ENCODE peak calls at places on chromosomes 11 and 22, in eight cellular contexts. One of them, this sample, is unnamed.

GRCh38 chr11:132228756-132229325 is 858.4 kb downstream of the NTM start:
- DNase-seq in K562: no peak
- DNase-seq in CD14-positive monocyte: no peak
- DNase-seq in SK-N-SH: no peak
- DNase-seq in uterus: no peak
- DNase-seq in fibroblast of villous mesenchyme: no peak
- DNase-seq in adrenal gland: no peak
- DNase-seq in ovary: no peak
- DNase-seq in this sample: no peak

GRCh38 chr11:83726316-83726715 is 440.1 kb upstream of the CCDC90B start:
- DNase-seq in K562: no peak
- DNase-seq in CD14-positive monocyte: no peak
- DNase-seq in adrenal gland: no peak
- DNase-seq in SK-N-SH: no peak
- DNase-seq in uterus: no peak
- DNase-seq in ovary: no peak
- DNase-seq in fibroblast of villous mesenchyme: no peak
- DNase-seq in this sample: no peak

GRCh38 chr11:6576471-6577373 is 26.7 kb downstream of the RRP8 start:
- DNase-seq in adrenal gland: peak; percentile 73
- DNase-seq in fibroblast of villous mesenchyme: peak; percentile 31
- DNase-seq in K562: no peak
- DNase-seq in SK-N-SH: peak; percentile 56
- DNase-seq in CD14-positive monocyte: no peak
- DNase-seq in ovary: peak; percentile 77
- DNase-seq in uterus: peak; percentile 46
- DNase-seq in this sample: peak; percentile 83

GRCh38 chr11:31005202-31005601 is 364.3 kb downstream of the DCDC1 start:
- DNase-seq in ovary: no peak
- DNase-seq in SK-N-SH: no peak
- DNase-seq in K562: no peak
- DNase-seq in CD14-positive monocyte: no peak
- DNase-seq in fibroblast of villous mesenchyme: no peak
- DNase-seq in uterus: no peak
- DNase-seq in adrenal gland: no peak
- DNase-seq in this sample: no peak

GRCh38 chr22:17724241-17724640 is 50.0 kb downstream of the BID start:
- DNase-seq in uterus: no peak
- DNase-seq in K562: no peak
- DNase-seq in adrenal gland: peak; percentile 35
- DNase-seq in fibroblast of villous mesenchyme: no peak
- DNase-seq in CD14-positive monocyte: no peak
- DNase-seq in SK-N-SH: no peak
- DNase-seq in ovary: no peak
- DNase-seq in this sample: no peak

GRCh38 chr11:130804306-130805077 is 111.8 kb downstream of the SNX19 start:
- DNase-seq in ovary: no peak
- DNase-seq in CD14-positive monocyte: no peak
- DNase-seq in adrenal gland: no peak
- DNase-seq in SK-N-SH: no peak
- DNase-seq in uterus: no peak
- DNase-seq in K562: no peak
- DNase-seq in fibroblast of villous mesenchyme: no peak
- DNase-seq in this sample: no peak

GRCh38 chr11:5151713-5152153 is 2.8 kb downstream of the OR52A1 start:
- DNase-seq in uterus: no peak
- DNase-seq in fibroblast of villous mesenchyme: no peak
- DNase-seq in CD14-positive monocyte: no peak
- DNase-seq in adrenal gland: no peak
- DNase-seq in ovary: no peak
- DNase-seq in K562: peak; percentile 49
- DNase-seq in SK-N-SH: no peak
- DNase-seq in this sample: no peak

GRCh38 chr11:7487360-7487759 is 2.1 kb downstream of the OLFML1 start:
- DNase-seq in fibroblast of villous mesenchyme: no peak
- DNase-seq in adrenal gland: no peak
- DNase-seq in uterus: no peak
- DNase-seq in CD14-positive monocyte: no peak
- DNase-seq in SK-N-SH: no peak
- DNase-seq in K562: no peak
- DNase-seq in ovary: no peak
- DNase-seq in this sample: no peak

GRCh38 chr11:1557904-1558831 is 13.9 kb downstream of the DUSP8 start:
- DNase-seq in uterus: peak; percentile 80
- DNase-seq in fibroblast of villous mesenchyme: peak; percentile 81
- DNase-seq in SK-N-SH: no peak
- DNase-seq in K562: no peak
- DNase-seq in ovary: no peak
- DNase-seq in adrenal gland: peak; percentile 86
- DNase-seq in CD14-positive monocyte: no peak
- DNase-seq in this sample: no peak

GRCh38 chr22:10778296-10778814 is 4749.6 kb upstream of the OR11H1 start:
- DNase-seq in CD14-positive monocyte: no peak
- DNase-seq in adrenal gland: no peak
- DNase-seq in fibroblast of villous mesenchyme: no peak
- DNase-seq in SK-N-SH: no peak
- DNase-seq in ovary: no peak
- DNase-seq in uterus: no peak
- DNase-seq in K562: peak; percentile 9
- DNase-seq in this sample: no peak

GRCh38 chr11:83303358-83303757 is 17.2 kb upstream of the CCDC90B start:
- DNase-seq in K562: no peak
- DNase-seq in CD14-positive monocyte: no peak
- DNase-seq in adrenal gland: no peak
- DNase-seq in ovary: no peak
- DNase-seq in SK-N-SH: no peak
- DNase-seq in uterus: no peak
- DNase-seq in fibroblast of villous mesenchyme: no peak
- DNase-seq in this sample: no peak

GRCh38 chr11:10916674-10917073 is 58.8 kb upstream of the ZBED5 start:
- DNase-seq in ovary: no peak
- DNase-seq in CD14-positive monocyte: peak; percentile 58
- DNase-seq in SK-N-SH: no peak
- DNase-seq in adrenal gland: no peak
- DNase-seq in fibroblast of villous mesenchyme: peak; percentile 55
- DNase-seq in uterus: no peak
- DNase-seq in K562: no peak
- DNase-seq in this sample: no peak

GRCh38 chr11:57638811-57639320 is 10.8 kb downstream of the YPEL4 start:
- DNase-seq in CD14-positive monocyte: no peak
- DNase-seq in uterus: no peak
- DNase-seq in ovary: peak; percentile 40
- DNase-seq in fibroblast of villous mesenchyme: no peak
- DNase-seq in K562: no peak
- DNase-seq in SK-N-SH: peak; percentile 56
- DNase-seq in adrenal gland: no peak
- DNase-seq in this sample: no peak
- TF ChIP-seq CTCF in CD14-positive monocyte: no peak
- TF ChIP-seq CTCF in uterus: no peak
- TF ChIP-seq CTCF in ovary: no peak
- TF ChIP-seq CTCF in fibroblast of villous mesenchyme: no peak
- TF ChIP-seq CTCF in K562: no peak
- TF ChIP-seq CTCF in SK-N-SH: peak; percentile 18
- TF ChIP-seq CTCF in adrenal gland: no peak
- TF ChIP-seq CTCF in this sample: no peak

DNA sequence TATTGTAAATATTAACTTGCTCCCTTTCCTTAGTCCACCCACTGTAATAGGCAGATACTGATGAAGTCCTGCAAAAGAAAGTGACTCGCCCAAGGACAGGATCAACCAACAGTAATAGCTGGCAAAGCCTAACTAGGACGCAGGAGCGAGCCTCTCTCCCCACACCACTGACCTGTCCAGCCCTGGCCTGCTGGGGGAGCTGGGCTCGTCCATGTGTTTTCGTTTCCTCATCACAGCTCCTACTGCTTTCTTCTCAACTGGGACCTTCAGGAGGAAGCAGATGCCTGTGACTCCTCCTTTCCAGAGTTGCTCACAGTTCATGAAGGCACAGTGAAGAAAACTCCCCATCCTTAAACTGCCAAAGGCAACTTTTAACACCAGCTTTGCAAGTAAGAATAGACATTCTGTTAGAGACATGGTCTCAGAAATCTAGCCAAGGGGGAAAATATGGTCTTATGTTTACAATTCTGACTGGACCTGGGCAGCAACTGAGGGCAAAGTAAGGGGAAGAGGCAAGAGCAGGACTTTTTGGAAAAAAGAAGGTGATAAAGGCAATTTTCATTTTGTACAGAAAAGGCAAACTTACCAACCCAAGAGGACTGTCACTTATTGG is 11.6 kb upstream of the GPHA2 start:
- DNase-seq in ovary: no peak
- DNase-seq in fibroblast of villous mesenchyme: peak; percentile 16
- DNase-seq in CD14-positive monocyte: no peak
- DNase-seq in uterus: no peak
- DNase-seq in SK-N-SH: no peak
- DNase-seq in K562: peak; percentile 33
- DNase-seq in adrenal gland: no peak
- DNase-seq in this sample: no peak
- TF ChIP-seq CTCF in ovary: no peak
- TF ChIP-seq CTCF in fibroblast of villous mesenchyme: peak; percentile 28
- TF ChIP-seq CTCF in CD14-positive monocyte: no peak
- TF ChIP-seq CTCF in uterus: no peak
- TF ChIP-seq CTCF in SK-N-SH: no peak
- TF ChIP-seq CTCF in K562: peak; percentile 39
- TF ChIP-seq CTCF in adrenal gland: no peak
- TF ChIP-seq CTCF in this sample: no peak

GRCh38 chr11:67538823-67539505 is 15.7 kb upstream of the CABP2 start:
- DNase-seq in uterus: no peak
- DNase-seq in SK-N-SH: no peak
- DNase-seq in adrenal gland: no peak
- DNase-seq in CD14-positive monocyte: no peak
- DNase-seq in fibroblast of villous mesenchyme: no peak
- DNase-seq in ovary: no peak
- DNase-seq in K562: no peak
- DNase-seq in this sample: no peak

GRCh38 chr11:67539588-67539987 is 16.3 kb upstream of the CABP2 start:
- DNase-seq in CD14-positive monocyte: no peak
- DNase-seq in adrenal gland: no peak
- DNase-seq in uterus: no peak
- DNase-seq in ovary: no peak
- DNase-seq in fibroblast of villous mesenchyme: no peak
- DNase-seq in K562: peak; percentile 59
- DNase-seq in SK-N-SH: no peak
- DNase-seq in this sample: no peak

GRCh38 chr11:67542971-67543370 is 19.7 kb upstream of the CABP2 start:
- DNase-seq in CD14-positive monocyte: no peak
- DNase-seq in K562: no peak
- DNase-seq in SK-N-SH: no peak
- DNase-seq in ovary: no peak
- DNase-seq in uterus: no peak
- DNase-seq in adrenal gland: no peak
- DNase-seq in fibroblast of villous mesenchyme: no peak
- DNase-seq in this sample: no peak

GRCh38 chr11:67542169-67542568 is 18.9 kb upstream of the CABP2 start:
- DNase-seq in CD14-positive monocyte: no peak
- DNase-seq in K562: no peak
- DNase-seq in fibroblast of villous mesenchyme: no peak
- DNase-seq in SK-N-SH: no peak
- DNase-seq in uterus: no peak
- DNase-seq in ovary: no peak
- DNase-seq in adrenal gland: no peak
- DNase-seq in this sample: no peak

DNA sequence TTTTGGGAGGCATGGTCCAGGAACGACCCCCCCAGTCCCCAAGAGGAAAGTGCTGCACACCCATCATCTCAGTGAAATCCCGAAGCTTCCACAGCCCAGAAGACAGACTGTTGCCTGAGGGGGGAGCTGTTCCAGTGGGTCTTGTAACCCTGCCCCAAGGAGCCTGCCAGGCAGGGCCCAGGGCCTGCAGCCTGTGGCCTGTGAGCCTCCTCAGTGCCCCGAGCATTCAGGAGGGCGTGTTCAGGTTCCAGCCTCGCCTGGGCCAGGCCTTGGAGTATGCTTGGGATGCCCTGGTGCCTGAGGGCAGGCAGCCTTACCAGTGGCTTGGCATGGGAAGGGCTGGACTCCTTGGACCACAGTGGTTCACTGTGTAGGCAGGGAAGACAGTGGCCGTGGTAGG is 18.0 kb upstream of the CABP2 start:
- DNase-seq in SK-N-SH: no peak
- DNase-seq in uterus: no peak
- DNase-seq in K562: no peak
- DNase-seq in fibroblast of villous mesenchyme: no peak
- DNase-seq in adrenal gland: no peak
- DNase-seq in ovary: no peak
- DNase-seq in CD14-positive monocyte: no peak
- DNase-seq in this sample: no peak
- TF ChIP-seq CTCF in SK-N-SH: no peak
- TF ChIP-seq CTCF in uterus: no peak
- TF ChIP-seq CTCF in K562: no peak
- TF ChIP-seq CTCF in fibroblast of villous mesenchyme: no peak
- TF ChIP-seq CTCF in adrenal gland: no peak
- TF ChIP-seq CTCF in ovary: no peak
- TF ChIP-seq CTCF in CD14-positive monocyte: no peak
- TF ChIP-seq CTCF in this sample: no peak

GRCh38 chr11:74570266-74571061 is 21.9 kb upstream of the POLD3 start:
- DNase-seq in uterus: peak; percentile 25
- DNase-seq in K562: peak; percentile 71
- DNase-seq in CD14-positive monocyte: no peak
- DNase-seq in SK-N-SH: peak; percentile 70
- DNase-seq in fibroblast of villous mesenchyme: peak; percentile 58
- DNase-seq in adrenal gland: peak; percentile 73
- DNase-seq in ovary: peak; percentile 31
- DNase-seq in this sample: no peak
- TF ChIP-seq CTCF in uterus: peak; percentile 52
- TF ChIP-seq CTCF in K562: peak; percentile 75
- TF ChIP-seq CTCF in CD14-positive monocyte: peak; percentile 82
- TF ChIP-seq CTCF in SK-N-SH: peak; percentile 74
- TF ChIP-seq CTCF in fibroblast of villous mesenchyme: peak; percentile 71
- TF ChIP-seq CTCF in adrenal gland: peak; percentile 58
- TF ChIP-seq CTCF in ovary: peak; percentile 59
- TF ChIP-seq CTCF in this sample: peak; percentile 58

DNA sequence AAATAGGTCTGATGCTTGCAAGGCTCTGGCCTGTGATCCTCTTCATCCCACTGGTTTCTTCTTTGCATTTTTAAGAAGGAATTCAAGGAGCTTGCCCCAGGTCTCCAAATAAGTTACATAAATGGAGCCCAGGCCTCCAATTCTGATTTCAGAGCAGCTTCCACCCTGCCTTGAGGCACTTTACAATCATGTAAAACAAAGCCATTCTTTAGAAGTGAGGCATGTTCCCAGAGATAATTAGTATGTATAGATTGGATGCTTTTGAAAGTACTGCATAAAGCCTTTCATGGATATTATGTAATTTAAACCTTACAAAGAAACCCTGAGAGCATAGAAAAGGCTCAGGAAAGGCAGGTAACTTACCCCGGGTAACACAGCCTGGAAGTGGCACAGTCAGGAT is 466.5 kb downstream of the MIAT start:
- DNase-seq in fibroblast of villous mesenchyme: no peak
- DNase-seq in K562: no peak
- DNase-seq in ovary: no peak
- DNase-seq in uterus: no peak
- DNase-seq in SK-N-SH: no peak
- DNase-seq in CD14-positive monocyte: no peak
- DNase-seq in adrenal gland: no peak
- DNase-seq in this sample: no peak
- TF ChIP-seq CTCF in fibroblast of villous mesenchyme: no peak
- TF ChIP-seq CTCF in K562: no peak
- TF ChIP-seq CTCF in ovary: no peak
- TF ChIP-seq CTCF in uterus: no peak
- TF ChIP-seq CTCF in SK-N-SH: no peak
- TF ChIP-seq CTCF in CD14-positive monocyte: no peak
- TF ChIP-seq CTCF in adrenal gland: no peak
- TF ChIP-seq CTCF in this sample: no peak